ENCODE peak calls at places on chromosomes 2 and 18, in four cellular contexts. One of them, this sample, is unnamed.
A peak's percentile ranks its signal among the peaks of the same experiment; 100 is the strongest.

GRCh38 chr2:239433777-239434396 is 33.1 kb upstream of the HDAC4 start:
- DNase-seq in HepG2: no peak
- DNase-seq in H1: no peak
- DNase-seq in K562: no peak
- DNase-seq in this sample: no peak

GRCh38 chr2:190443778-190444481 is 35.8 kb downstream of the MFSD6 start:
- DNase-seq in K562: no peak
- DNase-seq in H1: no peak
- DNase-seq in HepG2: no peak
- DNase-seq in this sample: no peak

GRCh38 chr2:172434821-172435607 is 7.6 kb downstream of the ITGA6 start:
- DNase-seq in HepG2: no peak
- DNase-seq in K562: no peak
- DNase-seq in H1: no peak
- DNase-seq in this sample: no peak

GRCh38 chr2:215994901-215995300 is 18.4 kb downstream of the MREG start:
- DNase-seq in K562: no peak
- DNase-seq in H1: no peak
- DNase-seq in HepG2: no peak
- DNase-seq in this sample: no peak

GRCh38 chr2:98800330-98801064 is 69.6 kb upstream of the MGAT4A start:
- DNase-seq in HepG2: peak; percentile 58
- DNase-seq in H1: no peak
- DNase-seq in K562: no peak
- DNase-seq in this sample: no peak

GRCh38 chr2:44112096-44112495 is 56.6 kb upstream of the PPM1B start:
- DNase-seq in H1: no peak
- DNase-seq in K562: no peak
- DNase-seq in HepG2: no peak
- DNase-seq in this sample: no peak

GRCh38 chr2:26922638-26923466 is 47.6 kb upstream of the MAPRE3 start:
- DNase-seq in K562: peak; percentile 69
- DNase-seq in H1: no peak
- DNase-seq in HepG2: peak; percentile 69
- DNase-seq in this sample: no peak

GRCh38 chr18:44828080-44828479 is 147.4 kb downstream of the SETBP1 start:
- DNase-seq in K562: no peak
- DNase-seq in HepG2: no peak
- DNase-seq in H1: no peak
- DNase-seq in this sample: no peak

GRCh38 chr2:42910657-42911405 is 118.4 kb upstream of the HAAO start:
- DNase-seq in K562: no peak
- DNase-seq in H1: no peak
- DNase-seq in HepG2: no peak
- DNase-seq in this sample: no peak

GRCh38 chr2:32627441-32627900 is 379 bp upstream of the TTC27 start:
- DNase-seq in K562: no peak
- DNase-seq in HepG2: peak; percentile 9
- DNase-seq in H1: peak; percentile 10
- DNase-seq in this sample: no peak

GRCh38 chr2:106566050-106566449 is 78.9 kb downstream of the CD8B2 start:
- DNase-seq in HepG2: peak; percentile 21
- DNase-seq in H1: no peak
- DNase-seq in K562: no peak
- DNase-seq in this sample: no peak
- TF ChIP-seq HDAC6 in HepG2: no peak
- TF ChIP-seq HDAC6 in H1: no peak
- TF ChIP-seq HDAC6 in K562: no peak
- TF ChIP-seq HDAC6 in this sample: no peak

DNA sequence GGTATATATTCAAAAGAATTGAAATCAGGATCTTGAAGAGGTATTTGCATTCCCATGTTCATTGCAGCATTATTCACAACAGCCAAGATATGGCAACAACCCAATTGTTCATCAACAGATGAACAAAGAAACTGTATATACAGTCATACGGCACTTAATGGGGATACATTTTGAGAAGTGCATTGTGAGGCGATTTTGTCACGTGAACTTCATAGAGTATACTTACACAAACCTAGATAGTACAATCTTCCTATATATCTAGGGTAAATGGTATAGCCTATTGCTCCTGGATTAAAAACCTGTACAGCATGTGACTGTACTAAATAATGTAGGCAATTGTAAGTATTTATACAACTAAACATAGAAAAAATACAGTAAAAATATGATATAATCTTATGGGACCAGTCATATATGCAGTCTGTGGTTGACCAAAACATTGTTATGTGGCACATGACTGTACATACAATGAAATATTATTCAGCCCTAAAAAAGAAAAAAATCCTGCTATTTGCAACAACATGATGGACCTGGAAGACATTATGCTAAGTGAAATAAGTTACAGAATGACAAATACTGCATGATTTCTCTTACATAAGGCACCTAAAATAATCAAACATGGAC is 9.2 kb upstream of the BBS5 start:
- DNase-seq in HepG2: no peak
- DNase-seq in K562: no peak
- DNase-seq in H1: no peak
- DNase-seq in this sample: no peak
- TF ChIP-seq HDAC6 in HepG2: no peak
- TF ChIP-seq HDAC6 in K562: no peak
- TF ChIP-seq HDAC6 in H1: no peak
- TF ChIP-seq HDAC6 in this sample: no peak

DNA sequence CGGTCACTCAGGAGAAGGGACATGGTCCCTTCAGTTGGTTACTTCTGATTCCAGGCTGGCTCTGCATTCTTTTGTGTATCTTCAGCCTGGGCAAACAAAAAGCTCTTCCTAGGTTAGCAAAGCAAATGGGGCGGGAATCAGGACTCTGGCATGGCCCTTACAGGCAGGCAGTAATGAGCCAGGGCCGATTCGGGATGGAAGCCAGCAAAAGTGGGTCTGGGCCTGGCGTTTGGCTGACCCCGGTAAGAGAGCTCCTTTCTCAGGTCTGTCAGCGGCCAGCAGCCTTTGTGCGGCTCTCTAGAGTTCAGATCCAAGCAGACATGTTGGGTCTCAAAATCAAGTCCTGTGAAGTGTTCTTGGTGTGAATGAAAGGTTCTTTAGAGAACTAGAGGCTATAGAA is 81.5 kb upstream of the EML6 start:
- DNase-seq in K562: no peak
- DNase-seq in HepG2: no peak
- DNase-seq in H1: no peak
- DNase-seq in this sample: no peak
- TF ChIP-seq HDAC6 in K562: no peak
- TF ChIP-seq HDAC6 in HepG2: no peak
- TF ChIP-seq HDAC6 in H1: no peak
- TF ChIP-seq HDAC6 in this sample: no peak

DNA sequence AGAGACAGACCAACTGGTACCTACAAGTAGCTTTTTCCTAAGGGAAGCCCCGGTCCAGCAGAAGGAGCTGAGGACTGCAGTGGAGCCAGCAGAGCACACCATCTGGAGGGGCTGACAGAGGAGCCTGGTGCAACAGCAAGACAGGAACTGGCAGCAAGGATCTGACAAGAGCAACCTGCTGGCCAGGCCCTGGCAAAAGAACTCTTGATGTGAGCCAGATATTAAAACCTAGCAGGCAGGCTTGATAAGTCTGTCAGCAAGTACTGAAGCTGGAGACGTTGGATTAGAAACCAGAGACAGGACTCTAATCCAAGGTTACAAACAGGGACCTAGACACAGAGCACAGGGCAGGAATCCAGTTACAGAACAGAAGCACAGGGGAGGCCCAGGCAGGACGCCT is 260.7 kb upstream of the MGAT5 start:
- DNase-seq in H1: no peak
- DNase-seq in K562: no peak
- DNase-seq in HepG2: no peak
- DNase-seq in this sample: no peak
- TF ChIP-seq HDAC6 in H1: no peak
- TF ChIP-seq HDAC6 in K562: no peak
- TF ChIP-seq HDAC6 in HepG2: no peak
- TF ChIP-seq HDAC6 in this sample: no peak